ENCODE peak calls at places on chromosome 21, in nine cellular contexts. Q, W, C, H, V, U, E, J and P are unnamed samples.

GRCh38 chr21:15455819-15456462 is 273.8 kb upstream of the USP25 start:
- DNase-seq in Q (no peak), W (no peak), C (no peak), H (peak), V (no peak), U (no peak), E (no peak), J (no peak), P (no peak)

GRCh38 chr21:25456672-25457071 is 150.6 kb downstream of the MRPL39 start:
- DNase-seq in Q (no peak), W (no peak), C (peak), H (no peak), V (peak), U (no peak), E (no peak), J (no peak), P (no peak)

GRCh38 chr21:39972471-39972870 is 105.2 kb downstream of the PCP4 start:
- DNase-seq in Q (no peak), W (no peak), C (no peak), H (no peak), V (no peak), U (no peak), E (no peak), J (no peak), P (no peak)

GRCh38 chr21:24941316-24942185 is 665.7 kb downstream of the MRPL39 start:
- DNase-seq in Q (no peak), W (peak), C (no peak), H (no peak), V (no peak), U (no peak), E (no peak), J (no peak), P (no peak)

GRCh38 chr21:15788847-15789548 is 59.2 kb downstream of the USP25 start:
- DNase-seq in Q (no peak), W (no peak), C (peak), H (no peak), V (no peak), U (no peak), E (peak), J (no peak), P (no peak)

GRCh38 chr21:39650306-39650705 is 37.6 kb downstream of the B3GALT5 start:
- DNase-seq in Q (no peak), W (no peak), C (no peak), H (no peak), V (no peak), U (no peak), E (no peak), J (no peak), P (no peak)

GRCh38 chr21:37582613-37583012 is 216.0 kb downstream of the DYRK1A start:
- DNase-seq in Q (no peak), W (no peak), C (peak), H (no peak), V (peak), U (no peak), E (peak), J (no peak), P (no peak)

GRCh38 chr21:33433425-33434114 is 30.4 kb downstream of the IFNGR2 start:
- DNase-seq in Q (no peak), W (no peak), C (no peak), H (no peak), V (no peak), U (no peak), E (no peak), J (no peak), P (no peak)

GRCh38 chr21:43864313-43864805 is 664 bp upstream of the AGPAT3 start:
- DNase-seq in Q (no peak), W (peak), C (peak), H (peak), V (no peak), U (no peak), E (peak), J (peak), P (peak)

GRCh38 chr21:37564924-37565529 is 198.5 kb downstream of the DYRK1A start:
- DNase-seq in Q (no peak), W (no peak), C (no peak), H (no peak), V (peak), U (no peak), E (peak), J (no peak), P (no peak)

GRCh38 chr21:39071623-39072214 is 111.5 kb downstream of the PSMG1 start:
- DNase-seq in Q (no peak), W (no peak), C (no peak), H (no peak), V (peak), U (no peak), E (peak), J (no peak), P (no peak)

GRCh38 chr21:21003701-21004100 is 5.5 kb downstream of the NCAM2 start:
- DNase-seq in Q (no peak), W (no peak), C (no peak), H (no peak), V (peak), U (no peak), E (no peak), J (no peak), P (no peak)

GRCh38 chr21:16588433-16588860 is 858.7 kb downstream of the USP25 start:
- DNase-seq in Q (no peak), W (peak), C (peak), H (peak), V (peak), U (no peak), E (no peak), J (peak), P (peak)

GRCh38 chr21:15028186-15028585 is 36.6 kb downstream of the NRIP1 start:
- DNase-seq in Q (no peak), W (no peak), C (no peak), H (no peak), V (no peak), U (no peak), E (no peak), J (no peak), P (no peak)

GRCh38 chr21:38857152-38857825 is 51.6 kb downstream of the ETS2 start:
- DNase-seq in Q (no peak), W (no peak), C (no peak), H (no peak), V (no peak), U (no peak), E (no peak), J (no peak), P (no peak)

GRCh38 chr21:44353200-44353970 is at the start of gene TRPM2:
- DNase-seq in Q (no peak), W (no peak), C (no peak), H (no peak), V (no peak), U (no peak), E (no peak), J (peak), P (peak)

GRCh38 chr21:15059397-15059796 is 5.4 kb downstream of the NRIP1 start:
- DNase-seq in Q (no peak), W (no peak), C (no peak), H (no peak), V (no peak), U (no peak), E (no peak), J (no peak), P (no peak)

GRCh38 chr21:15850645-15851044 is 120.9 kb downstream of the USP25 start:
- DNase-seq in Q (no peak), W (no peak), C (peak), H (no peak), V (peak), U (no peak), E (no peak), J (no peak), P (no peak)

GRCh38 chr21:16078382-16078781 is 348.6 kb downstream of the USP25 start:
- DNase-seq in Q (no peak), W (no peak), C (no peak), H (no peak), V (no peak), U (no peak), E (no peak), J (no peak), P (no peak)

GRCh38 chr21:40020651-40021050 is 153.4 kb downstream of the PCP4 start:
- DNase-seq in Q (no peak), W (no peak), C (no peak), H (no peak), V (no peak), U (no peak), E (no peak), J (no peak), P (no peak)

GRCh38 chr21:43667191-43667904 is 8.0 kb downstream of the RRP1B start:
- DNase-seq in Q (no peak), W (no peak), C (peak), H (no peak), V (peak), U (no peak), E (no peak), J (no peak), P (no peak)

GRCh38 chr21:21007606-21008005 is 9.4 kb downstream of the NCAM2 start:
- DNase-seq in Q (no peak), W (no peak), C (no peak), H (no peak), V (no peak), U (no peak), E (no peak), J (no peak), P (no peak)

GRCh38 chr21:31117046-31117916 is 79.0 kb upstream of the KRTAP19-8 start:
- DNase-seq in Q (no peak), W (no peak), C (peak), H (no peak), V (peak), U (no peak), E (peak), J (no peak), P (no peak)

GRCh38 chr21:39350094-39351006 is 1.5 kb upstream of the HMGN1 start:
- DNase-seq in Q (no peak), W (no peak), C (no peak), H (peak), V (no peak), U (no peak), E (no peak), J (no peak), P (no peak)

GRCh38 chr21:39645331-39645730 is 32.6 kb downstream of the B3GALT5 start:
- DNase-seq in Q (no peak), W (no peak), C (no peak), H (peak), V (no peak), U (no peak), E (no peak), J (no peak), P (no peak)

GRCh38 chr21:37909936-37910335 is 6.3 kb downstream of the KCNJ6 start:
- DNase-seq in Q (no peak), W (no peak), C (no peak), H (no peak), V (no peak), U (no peak), E (no peak), J (no peak), P (no peak)

GRCh38 chr21:44012474-44013379 is 618 bp downstream of the TRAPPC10 start:
- DNase-seq in Q (peak), W (peak), C (peak), H (peak), V (peak), U (peak), E (peak), J (peak), P (peak)

GRCh38 chr21:14718957-14719356 is 172.8 kb upstream of the SAMSN1 start:
- DNase-seq in Q (no peak), W (no peak), C (no peak), H (no peak), V (no peak), U (no peak), E (no peak), J (no peak), P (no peak)

GRCh38 chr21:15601390-15601789 is 128.4 kb upstream of the USP25 start:
- DNase-seq in Q (no peak), W (no peak), C (no peak), H (no peak), V (no peak), U (no peak), E (no peak), J (no peak), P (no peak)

GRCh38 chr21:39057121-39057520 is 126.1 kb downstream of the PSMG1 start:
- DNase-seq in Q (no peak), W (no peak), C (no peak), H (no peak), V (no peak), U (no peak), E (no peak), J (no peak), P (no peak)

GRCh38 chr21:38293765-38294164 is 37.0 kb downstream of the KCNJ15 start:
- DNase-seq in Q (no peak), W (peak), C (no peak), H (peak), V (no peak), U (no peak), E (no peak), J (no peak), P (no peak)

GRCh38 chr21:16002872-16003466 is 273.2 kb downstream of the USP25 start:
- DNase-seq in Q (no peak), W (no peak), C (no peak), H (no peak), V (peak), U (no peak), E (no peak), J (no peak), P (no peak)

GRCh38 chr21:42021751-42022430 is 11.7 kb upstream of the ZBTB21 start:
- DNase-seq in Q (no peak), W (no peak), C (no peak), H (no peak), V (peak), U (no peak), E (no peak), J (no peak), P (no peak)
- H3K27ac ChIP-seq in Q (no peak), W (no peak), C (no peak), H (no peak), V (no peak), U (no peak), E (no peak), J (no peak), P (no peak)

GRCh38 chr21:36471254-36471723 is 8.6 kb downstream of the CLDN14 start:
- DNase-seq in Q (no peak), W (no peak), C (peak), H (peak), V (peak), U (no peak), E (peak), J (no peak), P (no peak)
- H3K27ac ChIP-seq in Q (no peak), W (no peak), C (no peak), H (no peak), V (peak), U (no peak), E (no peak), J (no peak), P (no peak)

GRCh38 chr21:45670731-45671130 is 27.2 kb downstream of the PCBP3 start:
- DNase-seq in Q (no peak), W (no peak), C (no peak), H (no peak), V (no peak), U (no peak), E (no peak), J (no peak), P (no peak)
- H3K27ac ChIP-seq in Q (no peak), W (no peak), C (no peak), H (no peak), V (no peak), U (no peak), E (no peak), J (no peak), P (no peak)

DNA sequence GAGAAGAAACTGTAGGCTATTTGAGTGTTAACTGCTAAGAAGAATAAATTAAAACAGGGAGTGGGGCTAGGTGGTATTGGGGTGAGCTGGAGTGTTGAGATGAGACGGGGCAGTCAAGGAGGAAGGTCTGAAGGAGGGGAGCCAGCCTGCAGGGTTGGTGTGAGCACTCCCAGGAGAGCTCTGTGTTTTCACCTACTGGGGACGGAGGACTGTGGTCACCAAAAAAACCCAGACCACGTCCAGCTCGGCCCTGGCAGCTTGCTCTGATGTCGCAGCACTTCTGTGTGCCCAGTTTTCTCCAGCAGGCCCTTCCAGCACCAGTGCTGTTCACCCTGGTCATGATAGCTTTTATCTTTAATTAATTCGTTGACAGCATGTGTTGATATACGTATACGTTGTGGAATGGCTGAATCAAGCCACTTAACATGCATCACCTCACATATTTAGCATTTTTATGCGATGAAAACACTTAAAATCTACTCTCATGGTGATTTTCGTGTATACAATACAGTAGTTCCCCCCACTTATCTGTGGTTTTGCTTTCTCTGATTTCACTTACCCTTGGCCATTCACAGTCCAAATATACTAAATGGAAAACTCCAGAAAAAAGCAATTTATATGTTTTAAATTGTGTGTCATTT is 12.2 kb downstream of the FAM3B start:
- DNase-seq in Q (no peak), W (no peak), C (no peak), H (no peak), V (no peak), U (no peak), E (peak), J (no peak), P (no peak)
- H3K27ac ChIP-seq in Q (no peak), W (no peak), C (no peak), H (no peak), V (no peak), U (no peak), E (no peak), J (no peak), P (no peak)

GRCh38 chr21:29303301-29303700 is 4.6 kb downstream of the BACH1 start:
- DNase-seq in Q (no peak), W (no peak), C (no peak), H (no peak), V (no peak), U (no peak), E (peak), J (no peak), P (no peak)
- H3K27ac ChIP-seq in Q (no peak), W (no peak), C (no peak), H (no peak), V (peak), U (no peak), E (peak), J (no peak), P (no peak)

GRCh38 chr21:34693192-34693810 is 24.5 kb downstream of the CLIC6 start:
- DNase-seq in Q (no peak), W (no peak), C (peak), H (peak), V (peak), U (peak), E (peak), J (no peak), P (no peak)
- H3K27ac ChIP-seq in Q (no peak), W (no peak), C (no peak), H (peak), V (no peak), U (no peak), E (no peak), J (peak), P (no peak)

GRCh38 chr21:17796037-17796403 is 23.1 kb downstream of the C21orf91 start:
- DNase-seq in Q (no peak), W (no peak), C (no peak), H (no peak), V (no peak), U (no peak), E (no peak), J (no peak), P (no peak)
- H3K27ac ChIP-seq in Q (peak), W (no peak), C (no peak), H (no peak), V (no peak), U (no peak), E (no peak), J (no peak), P (no peak)